ENCODE peak calls at places on chromosomes 12 and 14, in six cellular contexts. W is RWPE2, G is GM10248, P is GM23338, F is suprapubic skin, Z is fibroblast of lung. B is an unnamed sample.

GRCh38 chr12:91651728-91652127 is 469.1 kb upstream of the DCN start:
- DNase-seq in W (no peak), F (no peak), Z (no peak), P (no peak), G (no peak), B (no peak)

GRCh38 chr14:94677239-94677612 is 65.0 kb downstream of the SERPINA3 start:
- DNase-seq in W (peak; percentile 42), P (no peak), Z (no peak), G (no peak), F (peak; percentile 13), B (peak; percentile 13)

GRCh38 chr14:55661029-55661428 is 81.0 kb downstream of the KTN1 start:
- DNase-seq in G (no peak), Z (no peak), P (no peak), W (no peak), F (no peak), B (no peak)

GRCh38 chr12:46296822-46297221 is 28.0 kb upstream of the SLC38A1 start:
- DNase-seq in P (no peak), F (no peak), G (no peak), Z (no peak), W (no peak), B (no peak)

GRCh38 chr12:112340235-112340634 is 42.0 kb downstream of the HECTD4 start:
- DNase-seq in F (no peak), G (no peak), W (no peak), P (no peak), Z (no peak), B (no peak)

GRCh38 chr14:52117433-52117832 is 48.6 kb upstream of the NID2 start:
- DNase-seq in P (no peak), Z (peak; percentile 57), F (no peak), W (no peak), G (no peak), B (no peak)

GRCh38 chr12:20593611-20594010 is 101.5 kb upstream of the SLCO1C1 start:
- DNase-seq in P (no peak), Z (no peak), G (no peak), F (no peak), W (no peak), B (no peak)

GRCh38 chr12:104750061-104750460 is 208.0 kb downstream of the SLC41A2 start:
- DNase-seq in G (peak; percentile 57), Z (peak; percentile 47), F (no peak), P (no peak), W (no peak), B (no peak)

GRCh38 chr14:76664790-76665189 is 96.5 kb upstream of the VASH1 start:
- DNase-seq in W (no peak), G (no peak), F (no peak), P (no peak), Z (no peak), B (peak; percentile 43)

GRCh38 chr12:71509705-71510104 is 70.1 kb downstream of the LGR5 start:
- DNase-seq in G (no peak), F (no peak), W (no peak), Z (no peak), P (no peak), B (no peak)

GRCh38 chr14:67513631-67514108 is 19.4 kb upstream of the PLEKHH1 start:
- DNase-seq in P (no peak), G (no peak), F (no peak), Z (no peak), W (no peak), B (no peak)

GRCh38 chr12:43009307-43009706 is 419.8 kb upstream of the PRICKLE1 start:
- DNase-seq in Z (no peak), F (no peak), W (no peak), P (peak; percentile 15), G (no peak), B (no peak)

GRCh38 chr12:51393676-51394545 is 2.7 kb upstream of the GALNT6 start:
- DNase-seq in F (peak; percentile 69), P (no peak), Z (peak; percentile 90), G (no peak), W (peak; percentile 88), B (no peak)

GRCh38 chr12:14612250-14612649 is 44.6 kb upstream of the PLBD1 start:
- DNase-seq in Z (no peak), G (no peak), P (no peak), F (no peak), W (no peak), B (no peak)

GRCh38 chr14:33376510-33376909 is 437.8 kb downstream of the NPAS3 start:
- DNase-seq in P (no peak), Z (no peak), G (no peak), F (no peak), W (no peak), B (no peak)

GRCh38 chr12:91577586-91578539 is 395.2 kb upstream of the DCN start:
- DNase-seq in Z (peak; percentile 65), P (peak; percentile 51), F (no peak), G (peak; percentile 20), W (no peak), B (no peak)

GRCh38 chr14:101559624-101560533 is 1.4 kb upstream of the DIO3 start:
- DNase-seq in F (no peak), P (peak; percentile 67), Z (peak; percentile 50), G (no peak), W (no peak), B (no peak)

GRCh38 chr12:30045171-30045570 is 261.4 kb upstream of the TMTC1 start:
- DNase-seq in Z (no peak), P (no peak), F (no peak), G (no peak), W (no peak), B (no peak)

GRCh38 chr14:24699052-24699451 is 65.1 kb upstream of the GZMB start:
- DNase-seq in F (no peak), W (no peak), G (no peak), P (no peak), Z (no peak), B (no peak)

GRCh38 chr12:43289412-43289811 is 262.6 kb downstream of the ADAMTS20 start:
- DNase-seq in W (no peak), Z (peak; percentile 69), G (no peak), P (no peak), F (no peak), B (no peak)

GRCh38 chr12:6392499-6392898 is 8.5 kb downstream of the LTBR start:
- DNase-seq in P (no peak), G (no peak), F (no peak), W (no peak), Z (no peak), B (no peak)

GRCh38 chr14:103696466-103697071 is 18.7 kb downstream of the XRCC3 start:
- DNase-seq in P (no peak), G (no peak), W (no peak), F (no peak), Z (peak; percentile 90), B (no peak)

GRCh38 chr12:69929531-69929930 is 104.5 kb downstream of the MYRFL start:
- DNase-seq in F (no peak), W (no peak), G (no peak), Z (no peak), P (no peak), B (no peak)

GRCh38 chr14:56461876-56462275 is 117.7 kb upstream of the TMEM260 start:
- DNase-seq in P (no peak), G (no peak), W (no peak), F (no peak), Z (no peak), B (no peak)

GRCh38 chr14:72740504-72740961 is 153.4 kb downstream of the DPF3 start:
- DNase-seq in F (peak; percentile 70), Z (no peak), G (no peak), P (no peak), W (no peak), B (peak; percentile 39)

GRCh38 chr12:55830601-55831406 is 1.4 kb upstream of the DNAJC14 start:
- DNase-seq in Z (peak; percentile 81), F (peak; percentile 88), G (peak; percentile 65), W (no peak), P (peak; percentile 72), B (peak; percentile 80)

GRCh38 chr14:49940805-49941421 is 48.0 kb downstream of the ARF6 start:
- DNase-seq in G (no peak), P (no peak), W (no peak), F (no peak), Z (no peak), B (no peak)

GRCh38 chr12:11648514-11649412 is 711 bp upstream of the ETV6 start:
- DNase-seq in W (no peak), Z (peak; percentile 86), P (peak; percentile 93), G (peak; percentile 79), F (no peak), B (peak; percentile 77)

GRCh38 chr14:34722723-34723545 is 8.5 kb upstream of the CFL2 start:
- DNase-seq in F (no peak), Z (peak; percentile 73), P (peak; percentile 69), G (peak; percentile 71), W (no peak), B (no peak)

DNA sequence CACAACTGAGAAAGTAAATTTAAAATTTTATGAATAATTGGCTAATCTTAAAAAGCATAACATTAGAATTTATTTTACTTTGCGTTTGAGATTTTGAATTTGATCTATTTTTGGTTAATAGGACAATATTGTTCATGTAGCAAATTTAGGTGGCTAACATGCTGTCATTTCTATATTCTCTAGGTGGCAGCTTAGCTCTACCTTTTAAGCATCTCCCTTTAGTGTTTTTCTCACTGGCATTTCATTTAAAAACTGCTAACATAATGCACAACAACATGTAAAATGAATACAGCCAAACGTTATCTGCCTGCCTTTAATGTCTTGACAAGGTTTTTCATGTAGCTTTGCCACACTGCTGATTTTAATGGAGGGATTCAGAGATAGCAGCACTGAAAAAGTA is 272.3 kb upstream of the FBXO33 start:
- DNase-seq in P (no peak), G (no peak), W (no peak), F (no peak), Z (no peak), B (no peak)
- TF ChIP-seq CTCF in P (no peak), G (no peak), W (no peak), F (no peak), Z (no peak), B (no peak)

DNA sequence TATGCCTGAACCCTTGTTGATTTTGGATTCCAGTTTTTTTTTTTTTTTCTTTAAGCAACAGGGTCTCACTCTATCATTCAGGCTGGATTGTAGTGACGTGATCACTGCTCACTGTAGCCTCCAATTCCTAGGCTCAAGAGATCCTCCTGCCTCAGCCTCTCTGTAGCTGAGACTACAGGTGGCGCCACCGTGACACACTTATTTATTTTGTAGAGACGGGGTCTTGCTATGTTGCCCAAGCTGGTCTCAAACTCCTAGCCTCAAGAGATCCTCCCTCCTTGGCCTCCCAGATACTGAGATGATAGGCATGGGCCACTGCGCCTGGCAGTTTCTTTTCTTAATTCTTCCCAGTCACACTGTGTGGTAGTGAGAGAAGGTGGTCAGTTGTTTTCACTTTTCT is 25.2 kb downstream of the ACADS start:
- DNase-seq in P (no peak), F (no peak), Z (no peak), G (no peak), W (no peak), B (no peak)
- TF ChIP-seq CTCF in P (no peak), F (no peak), Z (no peak), G (no peak), W (no peak), B (no peak)

GRCh38 chr14:71050227-71050823 is 143.1 kb downstream of the PCNX1 start:
- DNase-seq in P (peak; percentile 10), F (no peak), G (peak; percentile 14), W (no peak), Z (peak; percentile 35), B (no peak)
- TF ChIP-seq CTCF in P (peak; percentile 62), F (no peak), G (no peak), W (peak; percentile 79), Z (no peak), B (peak; percentile 74)

DNA sequence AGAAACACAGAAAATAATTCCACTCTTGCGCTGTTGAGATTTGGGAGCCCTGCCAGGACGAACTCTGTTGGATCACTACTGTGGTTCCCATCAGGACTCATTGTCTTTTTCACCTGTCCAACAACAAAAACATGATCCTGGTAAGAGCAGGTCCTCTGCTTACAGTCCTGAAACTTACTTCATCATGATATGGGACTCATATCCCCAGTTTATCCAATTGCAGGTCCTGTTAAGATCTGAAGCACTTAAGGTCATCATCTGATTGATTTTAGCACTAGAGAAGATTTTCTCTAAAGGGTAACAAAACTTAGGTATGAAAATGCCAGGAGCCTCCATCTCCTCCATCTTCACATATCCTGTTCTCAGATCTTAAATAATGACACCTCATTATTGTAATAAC is at the start of gene OR6S1:
- DNase-seq in W (no peak), G (no peak), Z (no peak), F (no peak), P (no peak), B (no peak)
- TF ChIP-seq CTCF in W (no peak), G (no peak), Z (no peak), F (no peak), P (no peak), B (no peak)

B was measured in type B pancreatic cell.